ENCODE peak calls at places on chromosomes 4 and X, in ten cellular contexts. Q, V, U, Z, G, K, N, L, I and P are unnamed samples.

GRCh38 chrX:2898861-2899512 is 30.2 kb downstream of the ARSD start:
- DNase-seq in Q (no peak), V (no peak), U (no peak), Z (no peak), G (no peak), K (no peak), N (no peak), L (no peak), I (no peak), P (no peak)

GRCh38 chr4:2417196-2417764 is 1.2 kb downstream of the ZFYVE28 start:
- DNase-seq in Q (peak), V (no peak), U (no peak), Z (no peak), G (no peak), K (no peak), N (no peak), L (no peak), I (peak), P (no peak)

GRCh38 chr4:166153539-166153938 is 280.5 kb downstream of the TLL1 start:
- DNase-seq in Q (no peak), V (no peak), U (no peak), Z (no peak), G (no peak), K (no peak), N (no peak), L (no peak), I (no peak), P (no peak)

GRCh38 chr4:35503435-35503834 is 740.9 kb downstream of the ARAP2 start:
- DNase-seq in Q (no peak), V (no peak), U (no peak), Z (no peak), G (no peak), K (no peak), N (no peak), L (no peak), I (no peak), P (no peak)

GRCh38 chr4:168711197-168712120 is 214.6 kb downstream of the PALLD start:
- DNase-seq in Q (peak), V (no peak), U (no peak), Z (no peak), G (peak), K (no peak), N (no peak), L (no peak), I (no peak), P (no peak)

GRCh38 chr4:14157262-14157661 is 529.7 kb upstream of the BOD1L1 start:
- DNase-seq in Q (no peak), V (no peak), U (no peak), Z (no peak), G (no peak), K (peak), N (no peak), L (no peak), I (peak), P (peak)

GRCh38 chrX:63784902-63785692 is at the start of gene ARHGEF9:
- DNase-seq in Q (peak), V (no peak), U (peak), Z (peak), G (no peak), K (peak), N (peak), L (no peak), I (no peak), P (peak)

GRCh38 chrX:31012509-31013025 is 59.3 kb downstream of the FTHL17 start:
- DNase-seq in Q (no peak), V (no peak), U (no peak), Z (no peak), G (no peak), K (no peak), N (no peak), L (no peak), I (no peak), P (no peak)

GRCh38 chr4:8394125-8394524 is 46.4 kb downstream of the ACOX3 start:
- DNase-seq in Q (peak), V (no peak), U (no peak), Z (no peak), G (no peak), K (no peak), N (peak), L (no peak), I (no peak), P (no peak)

GRCh38 chrX:152861116-152861515 is 30.3 kb downstream of the NSDHL start:
- DNase-seq in Q (no peak), V (no peak), U (no peak), Z (no peak), G (no peak), K (no peak), N (no peak), L (no peak), I (no peak), P (no peak)

GRCh38 chr4:107913283-107913899 is 18.0 kb upstream of the CYP2U1 start:
- DNase-seq in Q (peak), V (peak), U (no peak), Z (peak), G (peak), K (peak), N (peak), L (no peak), I (peak), P (peak)

GRCh38 chr4:53943345-53944085 is 120.9 kb downstream of the CHIC2 start:
- DNase-seq in Q (peak), V (peak), U (no peak), Z (no peak), G (peak), K (no peak), N (no peak), L (no peak), I (no peak), P (no peak)

GRCh38 chr4:19492611-19493010 is 759.1 kb upstream of the SLIT2 start:
- DNase-seq in Q (peak), V (no peak), U (no peak), Z (no peak), G (no peak), K (no peak), N (no peak), L (no peak), I (no peak), P (no peak)

GRCh38 chrX:137418086-137418485 is 147.8 kb upstream of the ZIC3 start:
- DNase-seq in Q (no peak), V (no peak), U (no peak), Z (no peak), G (no peak), K (no peak), N (no peak), L (no peak), I (no peak), P (no peak)

GRCh38 chr4:73885570-73886230 is 16.5 kb downstream of the CXCL1 start:
- DNase-seq in Q (no peak), V (no peak), U (no peak), Z (no peak), G (no peak), K (no peak), N (no peak), L (no peak), I (no peak), P (no peak)

GRCh38 chrX:83469551-83469950 is 38.5 kb upstream of the POU3F4 start:
- DNase-seq in Q (peak), V (peak), U (no peak), Z (no peak), G (peak), K (no peak), N (no peak), L (no peak), I (peak), P (peak)

GRCh38 chrX:135477576-135477975 is 42.9 kb upstream of the INTS6L start:
- DNase-seq in Q (peak), V (peak), U (peak), Z (peak), G (peak), K (no peak), N (peak), L (no peak), I (peak), P (peak)

GRCh38 chr4:184401397-184402171 is 72.8 kb downstream of the IRF2 start:
- DNase-seq in Q (no peak), V (no peak), U (no peak), Z (no peak), G (no peak), K (no peak), N (peak), L (no peak), I (no peak), P (no peak)